ENCODE peak calls at places on chromosomes 5 and 9, in eight cellular contexts. X is stimulated activated effector memory CD8-positive, alpha-beta T cell treated with anti-CD3 and anti-CD28 coated beads, Interleukin-12 subunit alpha, Interleukin-12 subunit beta, amount 100 ng/mL, for 72 hours; F is hippocampal formation; I is stimulated activated naive B cell treated with anti-CD40 and anti-IgM and Interleukin-4, amounts not matched to agents 10 μg/mL and 1 μg/mL and 100 μg/mL, for 72 hours; T is hypothalamus; L is choroid plexus epithelial cell; J is endothelial cell; M is lower leg skin. C is an unnamed sample.
A peak's percentile ranks its signal among the peaks of the same experiment; 100 is the strongest.

GRCh38 chr5:16690243-16690839 is 73.5 kb upstream of the RETREG1 start:
- DNase-seq in I (peak; percentile 11), M (no peak), T (no peak), L (peak; percentile 66), F (peak; percentile 44), X (no peak), J (peak; percentile 77), C (peak; percentile 71)

GRCh38 chr9:15525958-15526357 is 15.2 kb upstream of the PSIP1 start:
- DNase-seq in F (no peak), T (no peak), J (no peak), I (no peak), M (no peak), L (no peak), X (no peak), C (no peak)

GRCh38 chr5:34957857-34958690 is 28.7 kb downstream of the DNAJC21 start:
- DNase-seq in M (no peak), J (peak; percentile 39), I (no peak), T (no peak), L (peak; percentile 72), F (no peak), X (no peak), C (peak; percentile 30)

GRCh38 chr9:88196456-88196855 is 58.2 kb upstream of the SPATA31C2 start:
- DNase-seq in F (no peak), I (no peak), M (no peak), L (no peak), J (no peak), T (no peak), X (no peak), C (no peak)

GRCh38 chr5:150710165-150710564 is 9.3 kb upstream of the RBM22 start:
- DNase-seq in I (no peak), F (no peak), L (peak; percentile 15), J (no peak), M (no peak), X (no peak), T (no peak), C (no peak)

GRCh38 chr5:179765400-179765799 is 28.4 kb upstream of the LTC4S start:
- DNase-seq in F (no peak), I (no peak), T (no peak), J (no peak), X (no peak), M (no peak), L (peak; percentile 89), C (no peak)

GRCh38 chr5:141882594-141883183 is 4.5 kb upstream of the PCDH1 start:
- DNase-seq in I (no peak), X (no peak), M (no peak), L (no peak), F (no peak), T (peak; percentile 32), J (no peak), C (peak; percentile 82)

GRCh38 chr5:102595332-102595731 is 96.5 kb upstream of the SLCO6A1 start:
- DNase-seq in F (no peak), I (no peak), M (no peak), T (no peak), J (no peak), L (no peak), X (no peak), C (no peak)

GRCh38 chr5:171862624-171863023 is 77.0 kb downstream of the SMIM23 start:
- DNase-seq in J (no peak), M (no peak), T (no peak), F (no peak), L (no peak), I (no peak), X (no peak), C (no peak)

GRCh38 chr5:164959761-164960160 is 1454.3 kb downstream of the MAT2B start:
- DNase-seq in L (no peak), F (no peak), I (no peak), M (no peak), J (no peak), T (no peak), X (no peak), C (no peak)

GRCh38 chr5:125323613-125324012 is 577.2 kb upstream of the ZNF608 start:
- DNase-seq in M (no peak), I (no peak), T (no peak), J (no peak), X (no peak), L (no peak), F (no peak), C (no peak)

GRCh38 chr9:95753762-95754465 is 121.6 kb upstream of the ERCC6L2 start:
- DNase-seq in F (no peak), I (no peak), J (no peak), T (no peak), X (no peak), L (no peak), M (no peak), C (no peak)

GRCh38 chr9:127634021-127634420 is 21.9 kb downstream of the STXBP1 start:
- DNase-seq in X (no peak), I (no peak), L (no peak), J (peak; percentile 51), F (no peak), T (no peak), M (no peak), C (no peak)

GRCh38 chr5:74056789-74057164 is 430.8 kb downstream of the ARHGEF28 start:
- DNase-seq in J (no peak), T (no peak), L (peak; percentile 73), X (no peak), F (no peak), I (no peak), M (no peak), C (no peak)

GRCh38 chr5:78008356-78008967 is 232.3 kb upstream of the TBCA start:
- DNase-seq in J (peak; percentile 30), T (no peak), M (no peak), L (peak; percentile 76), I (no peak), F (peak; percentile 48), X (no peak), C (peak; percentile 95)

GRCh38 chr9:14238518-14238917 is 75.4 kb downstream of the NFIB start:
- DNase-seq in X (no peak), J (peak; percentile 46), I (no peak), M (no peak), L (peak; percentile 68), T (no peak), F (no peak), C (no peak)

GRCh38 chr5:144289277-144289676 is 118.6 kb downstream of the KCTD16 start:
- DNase-seq in J (no peak), X (no peak), T (no peak), I (no peak), L (no peak), F (no peak), M (no peak), C (no peak)

GRCh38 chr9:93193373-93193725 is 9.4 kb downstream of the WNK2 start:
- DNase-seq in F (no peak), T (no peak), M (no peak), L (no peak), I (no peak), J (no peak), X (no peak), C (no peak)

GRCh38 chr5:139246394-139246793 is 47.1 kb upstream of the MATR3 start:
- DNase-seq in M (no peak), J (peak; percentile 35), X (peak; percentile 10), I (peak; percentile 8), F (no peak), T (no peak), L (peak; percentile 46), C (no peak)

GRCh38 chr9:133327834-133328484 is 8.0 kb downstream of the SURF6 start:
- DNase-seq in T (no peak), F (no peak), M (no peak), L (no peak), I (no peak), X (no peak), J (no peak), C (no peak)

GRCh38 chr5:160173-160510 is 31.2 kb upstream of the LRRC14B start:
- DNase-seq in J (no peak), L (peak; percentile 82), T (no peak), I (no peak), F (no peak), M (no peak), X (no peak), C (no peak)

GRCh38 chr5:61048534-61048933 is 103.5 kb downstream of the NDUFAF2 start:
- DNase-seq in M (no peak), T (no peak), F (no peak), J (no peak), I (no peak), L (peak; percentile 89), X (no peak), C (no peak)

GRCh38 chr9:72485821-72486605 is 35.4 kb upstream of the TMC1 start:
- DNase-seq in M (no peak), J (no peak), I (no peak), T (no peak), X (no peak), F (peak; percentile 8), L (peak; percentile 81), C (peak; percentile 91)

GRCh38 chr5:178388381-178389030 is 155.9 kb upstream of the PHYKPL start:
- DNase-seq in T (no peak), X (no peak), M (peak; percentile 69), I (no peak), L (peak; percentile 57), J (no peak), F (no peak), C (no peak)

GRCh38 chr9:93116049-93116961 is 17.7 kb downstream of the NINJ1 start:
- DNase-seq in T (no peak), M (peak; percentile 80), F (peak; percentile 35), L (peak; percentile 91), I (no peak), J (no peak), X (no peak), C (peak; percentile 73)

GRCh38 chr5:10301266-10301665 is 6.4 kb downstream of the CMBL start:
- DNase-seq in X (no peak), F (no peak), J (no peak), T (no peak), I (no peak), M (no peak), L (no peak), C (no peak)

C was measured in pons.